ENCODE peak calls at places on chromosome 1, in seven cellular contexts. Q, P, X, Z, I, E and L are unnamed samples. For H3K27me3, the result is how much of the 10 kb centered on the place peaks cover.

GRCh38 chr1:30527511-30528140 is 195.8 kb downstream of the MATN1 start:
- DNase-seq in Q (no peak), P (no peak), X (peak), Z (no peak), I (no peak), E (no peak), L (peak)

GRCh38 chr1:232225336-232226131 is 404.4 kb downstream of the SIPA1L2 start:
- DNase-seq in Q (no peak), P (no peak), X (peak), Z (no peak), I (no peak), E (no peak), L (no peak)

GRCh38 chr1:234925440-234926251 is 203.0 kb downstream of the TOMM20 start:
- DNase-seq in Q (no peak), P (peak), X (peak), Z (peak), I (no peak), E (peak), L (peak)

GRCh38 chr1:164702216-164702615 is 143.2 kb downstream of the PBX1 start:
- DNase-seq in Q (no peak), P (peak), X (no peak), Z (no peak), I (no peak), E (no peak), L (no peak)

GRCh38 chr1:242147096-242147976 is 148.4 kb upstream of the MAP1LC3C start:
- DNase-seq in Q (no peak), P (no peak), X (no peak), Z (no peak), I (no peak), E (no peak), L (peak)

GRCh38 chr1:31637915-31638673 is 6.6 kb downstream of the PEF1 start:
- DNase-seq in Q (no peak), P (no peak), X (no peak), Z (no peak), I (no peak), E (peak), L (no peak)

GRCh38 chr1:233543338-233544255 is 70.3 kb upstream of the KCNK1 start:
- DNase-seq in Q (no peak), P (peak), X (peak), Z (peak), I (no peak), E (peak), L (peak)

GRCh38 chr1:220330265-220330664 is 58.0 kb upstream of the RAB3GAP2 start:
- DNase-seq in Q (no peak), P (peak), X (no peak), Z (peak), I (no peak), E (no peak), L (no peak)

DNA sequence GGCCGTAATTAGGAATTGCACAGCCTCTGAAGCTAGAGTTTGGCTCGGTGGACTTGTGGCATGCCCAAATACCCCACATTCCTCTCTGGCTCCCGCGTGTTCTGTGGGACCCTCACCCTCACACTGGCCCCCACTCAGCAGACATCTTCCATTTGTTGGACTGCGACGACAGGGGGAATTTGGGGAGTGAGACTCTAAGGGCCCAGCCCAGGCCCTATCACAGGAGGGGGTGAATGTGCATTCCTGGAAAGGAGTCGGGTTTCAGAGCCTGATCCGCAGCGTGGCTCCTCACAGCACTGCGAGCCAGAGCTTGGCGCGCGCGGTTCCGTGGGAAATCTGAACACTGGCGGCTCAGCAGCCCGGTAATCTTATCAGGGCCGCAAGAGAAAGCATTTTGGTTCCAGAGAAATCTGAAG is 5.2 kb downstream of the RCSD1 start:
- DNase-seq in Q (no peak), P (no peak), X (peak), Z (no peak), I (no peak), E (no peak), L (no peak)
- H3K4me3 ChIP-seq in Q (no peak), P (no peak), X (no peak), Z (no peak), I (no peak), E (no peak), L (no peak)

DNA sequence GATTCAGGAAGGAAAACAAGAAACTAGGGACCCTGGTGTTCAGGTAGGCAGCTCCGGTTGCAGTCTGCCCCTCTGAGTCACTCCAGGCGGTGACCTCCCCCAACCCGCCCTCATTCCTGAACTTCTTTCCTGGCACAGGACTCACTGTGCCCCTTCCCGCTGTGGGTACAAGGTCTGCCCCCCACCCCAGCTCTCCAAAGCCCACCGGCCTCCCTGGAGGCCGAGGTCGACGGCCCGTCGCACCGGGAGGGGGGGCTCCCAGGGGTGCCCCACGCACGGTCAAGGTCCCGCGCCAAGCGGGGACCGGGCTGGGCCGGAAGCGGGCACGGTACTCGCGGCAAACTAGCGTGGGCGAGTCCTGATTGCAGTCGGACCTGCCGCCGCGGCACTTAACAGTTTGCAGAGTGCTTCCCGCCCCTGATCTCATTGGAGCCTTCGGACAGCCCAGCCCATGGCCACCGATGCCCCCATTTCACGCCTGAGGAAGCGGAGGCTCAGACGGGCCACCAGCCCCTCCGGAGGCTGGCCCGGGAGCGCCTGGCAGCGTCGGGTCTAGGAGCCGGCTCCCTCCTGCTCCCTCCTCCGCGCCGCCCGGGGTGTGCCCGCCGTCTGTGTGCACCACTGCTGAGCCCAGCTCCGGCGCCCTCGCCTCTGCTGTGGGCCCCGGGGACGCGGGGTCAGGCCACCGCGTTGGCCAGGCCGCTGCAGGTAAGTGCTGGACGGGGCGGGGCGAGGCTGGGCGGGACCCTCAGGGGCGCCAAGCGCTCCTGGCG is at the start of gene GJB3:
- DNase-seq in Q (peak), P (no peak), X (peak), Z (peak), I (no peak), E (peak), L (peak)
- H3K27me3 ChIP-seq in Q (under half), P (under half), X (under half), Z (under half), I (half or more), E (under half), L (under half)

DNA sequence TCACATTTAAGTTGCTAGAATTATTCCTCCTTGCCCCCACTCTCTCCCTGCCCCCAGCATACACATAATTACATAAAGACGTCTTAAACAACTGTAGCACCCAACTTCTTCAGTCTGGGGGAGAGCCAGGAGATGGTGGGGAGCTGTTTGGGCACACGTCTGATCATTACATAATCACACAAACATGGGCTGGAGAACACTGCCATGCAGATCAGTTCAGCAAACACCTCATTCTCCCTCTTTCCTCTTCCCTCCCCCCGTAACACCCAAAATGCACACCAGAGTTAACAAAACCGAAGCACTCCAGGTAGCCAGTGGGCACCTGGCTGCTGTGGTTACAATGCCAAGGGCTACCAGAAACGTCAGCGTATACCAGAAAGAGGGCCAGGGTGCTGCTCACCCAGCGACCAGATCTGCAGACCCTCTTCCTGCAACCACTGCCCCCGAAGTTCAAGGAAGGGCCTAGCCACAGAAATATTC is 1.6 kb downstream of the HIVEP3 start:
- DNase-seq in Q (no peak), P (no peak), X (no peak), Z (no peak), I (no peak), E (no peak), L (no peak)
- H3K4me3 ChIP-seq in Q (peak), P (peak), X (peak), Z (no peak), I (peak), E (no peak), L (no peak)

GRCh38 chr1:53550201-53550741 is 91.1 kb downstream of the DMRTB1 start:
- DNase-seq in Q (peak), P (peak), X (peak), Z (no peak), I (peak), E (no peak), L (no peak)
- H3K27me3 ChIP-seq in Q (under half), P (under half), X (under half), Z (under half), I (under half), E (under half), L (under half)

DNA sequence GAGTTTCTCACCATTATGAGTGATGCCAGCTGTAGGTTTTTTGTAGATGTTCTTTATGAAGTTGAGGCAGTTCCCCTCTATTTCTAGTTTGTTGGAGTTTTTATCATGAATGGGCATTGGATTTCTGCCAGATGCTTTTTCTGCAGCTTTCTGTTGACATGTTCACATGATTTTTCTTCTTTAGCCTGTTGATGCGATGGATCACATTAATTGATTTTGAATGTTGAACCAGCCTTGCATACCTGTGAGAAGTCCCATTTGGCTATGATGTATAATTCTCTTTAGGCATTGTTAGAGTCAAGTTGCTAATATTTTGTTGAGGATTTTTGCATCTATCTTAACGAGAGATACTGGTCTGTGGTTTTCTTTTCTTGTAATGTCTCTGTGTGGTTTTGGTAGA is 33.1 kb downstream of the ZBTB40 start:
- DNase-seq in Q (no peak), P (no peak), X (no peak), Z (no peak), I (no peak), E (no peak), L (no peak)
- H3K4me3 ChIP-seq in Q (no peak), P (no peak), X (no peak), Z (no peak), I (no peak), E (no peak), L (no peak)

DNA sequence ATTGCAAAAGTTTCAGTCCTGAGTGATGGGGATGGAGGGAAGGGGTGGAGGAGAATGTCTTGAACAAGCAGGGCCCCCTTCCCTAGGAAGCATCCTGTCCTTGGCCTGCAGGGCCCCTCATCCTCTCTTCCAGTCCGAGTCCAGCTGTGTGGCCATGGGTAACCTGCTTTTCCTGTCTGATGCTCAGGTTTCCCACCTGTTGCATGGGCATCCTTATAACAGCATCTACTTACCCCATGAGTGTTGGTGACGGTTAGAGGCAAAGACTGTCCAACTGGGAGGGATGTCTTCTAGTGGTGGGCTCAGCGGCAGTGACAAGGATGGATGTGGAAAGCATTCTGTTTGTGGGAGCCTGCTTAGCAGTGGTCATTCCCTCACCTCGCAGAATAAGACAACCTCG is 1.9 kb downstream of the UBL4B start:
- DNase-seq in Q (no peak), P (no peak), X (no peak), Z (no peak), I (no peak), E (no peak), L (no peak)
- H3K27me3 ChIP-seq in Q (under half), P (half or more), X (under half), Z (half or more), I (under half), E (under half), L (under half)